ENCODE peak calls at places on chromosomes 11 and 22, in five cellular contexts. T is HepG2, I is HCT116, R is uterus, Y is NCI-H2029. Z is an unnamed sample.

GRCh38 chr22:50189184-50189848 is 3.6 kb downstream of the TRABD start:
- DNase-seq in Y (peak), I (no peak), T (no peak), R (no peak), Z (no peak)

GRCh38 chr11:111729441-111729840 is 36.7 kb downstream of the PPP2R1B start:
- DNase-seq in I (no peak), T (no peak), Y (peak), R (no peak), Z (no peak)

GRCh38 chr11:17979770-17980371 is 33.0 kb downstream of the SERGEF start:
- DNase-seq in R (no peak), T (peak), Y (peak), I (no peak), Z (no peak)

GRCh38 chr11:64366751-64367150 is 7.8 kb downstream of the RPS6KA4 start:
- DNase-seq in T (no peak), R (no peak), Y (no peak), I (no peak), Z (no peak)

GRCh38 chr11:87463486-87464102 is 425.9 kb downstream of the TMEM135 start:
- DNase-seq in R (no peak), Y (peak), T (peak), I (peak), Z (no peak)

GRCh38 chr11:117827521-117828511 is 3.3 kb upstream of the FXYD2 start:
- DNase-seq in R (peak), Y (peak), I (no peak), T (no peak), Z (no peak)

GRCh38 chr22:24471570-24471969 is 23.6 kb upstream of the UPB1 start:
- DNase-seq in R (peak), T (no peak), I (no peak), Y (no peak), Z (no peak)

GRCh38 chr11:114942207-114942606 is 263.9 kb downstream of the NXPE2 start:
- DNase-seq in I (no peak), R (no peak), T (no peak), Y (no peak), Z (no peak)

GRCh38 chr11:48017105-48017874 is 36.9 kb downstream of the PTPRJ start:
- DNase-seq in I (no peak), T (no peak), R (no peak), Y (no peak), Z (no peak)

GRCh38 chr22:46761539-46762237 is 762 bp upstream of the TBC1D22A start:
- DNase-seq in I (no peak), T (no peak), Y (no peak), R (no peak), Z (no peak)

GRCh38 chr11:83613767-83614121 is 327.6 kb upstream of the CCDC90B start:
- DNase-seq in Y (no peak), R (no peak), I (no peak), T (no peak), Z (no peak)

GRCh38 chr22:19325296-19325950 is 33.9 kb upstream of the CLTCL1 start:
- DNase-seq in Y (no peak), T (no peak), I (no peak), R (no peak), Z (no peak)

GRCh38 chr11:85756401-85757200 is 54.3 kb downstream of the SYTL2 start:
- DNase-seq in I (no peak), T (no peak), R (no peak), Y (no peak), Z (no peak)

GRCh38 chr11:61144511-61145179 is 16.6 kb downstream of the VPS37C start:
- DNase-seq in Y (no peak), R (no peak), T (no peak), I (no peak), Z (no peak)

GRCh38 chr22:19142394-19142793 is 2.1 kb downstream of the ESS2 start:
- DNase-seq in R (no peak), T (no peak), Y (no peak), I (no peak), Z (no peak)

GRCh38 chr22:48404004-48404403 is 1423.7 kb downstream of the BRD1 start:
- DNase-seq in R (no peak), I (no peak), T (no peak), Y (no peak), Z (no peak)

GRCh38 chr11:10931761-10932700 is 74.2 kb upstream of the ZBED5 start:
- DNase-seq in T (no peak), Y (no peak), I (no peak), R (peak), Z (no peak)

GRCh38 chr11:17745032-17745772 is 10.6 kb downstream of the KCNC1 start:
- DNase-seq in Y (no peak), T (no peak), I (no peak), R (no peak), Z (no peak)

GRCh38 chr11:116697639-116698038 is 75.1 kb downstream of the BUD13 start:
- DNase-seq in R (no peak), T (no peak), Y (no peak), I (no peak), Z (no peak)

GRCh38 chr11:121958323-121958977 is 157.6 kb downstream of the BLID start:
- DNase-seq in Y (no peak), I (no peak), T (no peak), R (no peak), Z (no peak)

GRCh38 chr11:68282141-68282860 is 10.5 kb upstream of the C11orf24 start:
- DNase-seq in Y (no peak), I (no peak), T (no peak), R (no peak), Z (no peak)

GRCh38 chr11:66438009-66438503 is 592 bp downstream of the MRPL11 start:
- DNase-seq in R (no peak), I (no peak), Y (no peak), T (no peak), Z (no peak)

GRCh38 chr11:12376259-12376971 is 956 bp upstream of the PARVA start:
- DNase-seq in T (no peak), Y (no peak), I (no peak), R (peak), Z (no peak)

GRCh38 chr11:11973361-11973800 is 35.0 kb downstream of the DKK3 start:
- DNase-seq in R (peak), Y (no peak), T (no peak), I (no peak), Z (no peak)

GRCh38 chr11:16169946-16170345 is 186.4 kb downstream of the SOX6 start:
- DNase-seq in T (no peak), I (no peak), R (no peak), Y (no peak), Z (no peak)

GRCh38 chr11:94747136-94748110 is 20.7 kb upstream of the AMOTL1 start:
- DNase-seq in I (no peak), R (no peak), T (no peak), Y (no peak), Z (no peak)

GRCh38 chr11:130847517-130847916 is 68.8 kb downstream of the SNX19 start:
- DNase-seq in I (peak), T (peak), R (no peak), Y (no peak), Z (no peak)

GRCh38 chr22:39414886-39415285 is 15.3 kb downstream of the TAB1 start:
- DNase-seq in Y (peak), I (no peak), T (no peak), R (no peak), Z (no peak)

GRCh38 chr11:129434641-129435498 is 59.2 kb downstream of the BARX2 start:
- DNase-seq in T (no peak), I (no peak), R (no peak), Y (peak), Z (no peak)

GRCh38 chr11:114745150-114745671 is 66.9 kb downstream of the NXPE2 start:
- DNase-seq in Y (no peak), R (no peak), T (no peak), I (no peak), Z (no peak)

GRCh38 chr11:96254087-96254486 is 88.9 kb downstream of the MAML2 start:
- DNase-seq in T (peak), Y (no peak), I (no peak), R (no peak), Z (no peak)

GRCh38 chr11:9639099-9639498 is 24.8 kb upstream of the SWAP70 start:
- DNase-seq in I (no peak), R (no peak), Y (no peak), T (no peak), Z (no peak)